ENCODE peak calls at places on chromosomes 3 and 15, in nine cellular contexts. One of them, this sample, is unnamed.

GRCh38 chr3:193872265-193872753 is 263.6 kb upstream of the HES1 start:
- DNase-seq in ascending aorta: no peak
- DNase-seq in T-helper 17 cell: no peak
- DNase-seq in H4: peak
- DNase-seq in mesenteric fat pad: no peak
- DNase-seq in activated naive CD4-positive, alpha-beta T cell treated with Interleukin-2 at 50 U/mL for 16 hours: no peak
- DNase-seq in ELR: peak
- DNase-seq in occipital lobe: no peak
- DNase-seq in T-helper 9 cell: no peak
- DNase-seq in this sample: no peak

GRCh38 chr15:91426412-91426811 is 326.4 kb downstream of the SV2B start:
- DNase-seq in ascending aorta: no peak
- DNase-seq in T-helper 17 cell: no peak
- DNase-seq in H4: no peak
- DNase-seq in mesenteric fat pad: no peak
- DNase-seq in activated naive CD4-positive, alpha-beta T cell treated with Interleukin-2 at 50 U/mL for 16 hours: peak
- DNase-seq in ELR: no peak
- DNase-seq in occipital lobe: no peak
- DNase-seq in T-helper 9 cell: no peak
- DNase-seq in this sample: no peak

GRCh38 chr3:52030725-52031330 is 25.5 kb downstream of the DUSP7 start:
- DNase-seq in ascending aorta: no peak
- DNase-seq in T-helper 17 cell: no peak
- DNase-seq in H4: no peak
- DNase-seq in mesenteric fat pad: no peak
- DNase-seq in activated naive CD4-positive, alpha-beta T cell treated with Interleukin-2 at 50 U/mL for 16 hours: no peak
- DNase-seq in ELR: no peak
- DNase-seq in occipital lobe: no peak
- DNase-seq in T-helper 9 cell: no peak
- DNase-seq in this sample: no peak

GRCh38 chr3:185341616-185342457 is 21.1 kb upstream of the MAP3K13 start:
- DNase-seq in ascending aorta: no peak
- DNase-seq in T-helper 17 cell: no peak
- DNase-seq in H4: no peak
- DNase-seq in mesenteric fat pad: no peak
- DNase-seq in activated naive CD4-positive, alpha-beta T cell treated with Interleukin-2 at 50 U/mL for 16 hours: no peak
- DNase-seq in ELR: no peak
- DNase-seq in occipital lobe: peak
- DNase-seq in T-helper 9 cell: no peak
- DNase-seq in this sample: no peak

GRCh38 chr3:3200632-3201212 is 21.2 kb upstream of the CRBN start:
- DNase-seq in ascending aorta: no peak
- DNase-seq in T-helper 17 cell: no peak
- DNase-seq in H4: peak
- DNase-seq in mesenteric fat pad: no peak
- DNase-seq in activated naive CD4-positive, alpha-beta T cell treated with Interleukin-2 at 50 U/mL for 16 hours: no peak
- DNase-seq in ELR: peak
- DNase-seq in occipital lobe: peak
- DNase-seq in T-helper 9 cell: no peak
- DNase-seq in this sample: peak

GRCh38 chr15:42544858-42545629 is 3.5 kb downstream of the LRRC57 start:
- DNase-seq in ascending aorta: no peak
- DNase-seq in T-helper 17 cell: no peak
- DNase-seq in H4: no peak
- DNase-seq in mesenteric fat pad: no peak
- DNase-seq in activated naive CD4-positive, alpha-beta T cell treated with Interleukin-2 at 50 U/mL for 16 hours: no peak
- DNase-seq in ELR: no peak
- DNase-seq in occipital lobe: no peak
- DNase-seq in T-helper 9 cell: no peak
- DNase-seq in this sample: no peak

GRCh38 chr3:69738291-69738690 is 973 bp upstream of the MITF start:
- DNase-seq in ascending aorta: no peak
- DNase-seq in T-helper 17 cell: no peak
- DNase-seq in H4: no peak
- DNase-seq in mesenteric fat pad: no peak
- DNase-seq in activated naive CD4-positive, alpha-beta T cell treated with Interleukin-2 at 50 U/mL for 16 hours: no peak
- DNase-seq in ELR: peak
- DNase-seq in occipital lobe: no peak
- DNase-seq in T-helper 9 cell: no peak
- DNase-seq in this sample: no peak

GRCh38 chr3:24829011-24829581 is 334.4 kb upstream of the THRB start:
- DNase-seq in ascending aorta: no peak
- DNase-seq in T-helper 17 cell: no peak
- DNase-seq in H4: no peak
- DNase-seq in mesenteric fat pad: no peak
- DNase-seq in activated naive CD4-positive, alpha-beta T cell treated with Interleukin-2 at 50 U/mL for 16 hours: no peak
- DNase-seq in ELR: no peak
- DNase-seq in occipital lobe: peak
- DNase-seq in T-helper 9 cell: no peak
- DNase-seq in this sample: peak

GRCh38 chr3:124885466-124886167 is 1.5 kb downstream of the ITGB5 start:
- DNase-seq in ascending aorta: no peak
- DNase-seq in T-helper 17 cell: no peak
- DNase-seq in H4: no peak
- DNase-seq in mesenteric fat pad: peak
- DNase-seq in activated naive CD4-positive, alpha-beta T cell treated with Interleukin-2 at 50 U/mL for 16 hours: no peak
- DNase-seq in ELR: peak
- DNase-seq in occipital lobe: no peak
- DNase-seq in T-helper 9 cell: no peak
- DNase-seq in this sample: no peak

GRCh38 chr15:68314563-68314962 is 37.0 kb downstream of the FEM1B start:
- DNase-seq in ascending aorta: no peak
- DNase-seq in T-helper 17 cell: no peak
- DNase-seq in H4: no peak
- DNase-seq in mesenteric fat pad: peak
- DNase-seq in activated naive CD4-positive, alpha-beta T cell treated with Interleukin-2 at 50 U/mL for 16 hours: no peak
- DNase-seq in ELR: no peak
- DNase-seq in occipital lobe: no peak
- DNase-seq in T-helper 9 cell: no peak
- DNase-seq in this sample: no peak

GRCh38 chr3:142958707-142959106 is 4.8 kb downstream of the PAQR9 start:
- DNase-seq in ascending aorta: no peak
- DNase-seq in T-helper 17 cell: no peak
- DNase-seq in H4: no peak
- DNase-seq in mesenteric fat pad: no peak
- DNase-seq in activated naive CD4-positive, alpha-beta T cell treated with Interleukin-2 at 50 U/mL for 16 hours: peak
- DNase-seq in ELR: peak
- DNase-seq in occipital lobe: no peak
- DNase-seq in T-helper 9 cell: no peak
- DNase-seq in this sample: no peak

GRCh38 chr3:23760871-23761373 is 44.8 kb upstream of the UBE2E1 start:
- DNase-seq in ascending aorta: no peak
- DNase-seq in T-helper 17 cell: no peak
- DNase-seq in H4: no peak
- DNase-seq in mesenteric fat pad: no peak
- DNase-seq in activated naive CD4-positive, alpha-beta T cell treated with Interleukin-2 at 50 U/mL for 16 hours: no peak
- DNase-seq in ELR: no peak
- DNase-seq in occipital lobe: no peak
- DNase-seq in T-helper 9 cell: no peak
- DNase-seq in this sample: no peak

GRCh38 chr3:181782306-181782924 is 70.7 kb downstream of the SOX2 start:
- DNase-seq in ascending aorta: no peak
- DNase-seq in T-helper 17 cell: no peak
- DNase-seq in H4: peak
- DNase-seq in mesenteric fat pad: no peak
- DNase-seq in activated naive CD4-positive, alpha-beta T cell treated with Interleukin-2 at 50 U/mL for 16 hours: no peak
- DNase-seq in ELR: peak
- DNase-seq in occipital lobe: no peak
- DNase-seq in T-helper 9 cell: no peak
- DNase-seq in this sample: no peak

GRCh38 chr3:24138876-24139256 is 193.8 kb downstream of the NR1D2 start:
- DNase-seq in ascending aorta: no peak
- DNase-seq in T-helper 17 cell: no peak
- DNase-seq in H4: no peak
- DNase-seq in mesenteric fat pad: no peak
- DNase-seq in activated naive CD4-positive, alpha-beta T cell treated with Interleukin-2 at 50 U/mL for 16 hours: no peak
- DNase-seq in ELR: no peak
- DNase-seq in occipital lobe: no peak
- DNase-seq in T-helper 9 cell: no peak
- DNase-seq in this sample: no peak

GRCh38 chr3:141114816-141115458 is 63.8 kb downstream of the SPSB4 start:
- DNase-seq in ascending aorta: no peak
- DNase-seq in T-helper 17 cell: no peak
- DNase-seq in H4: no peak
- DNase-seq in mesenteric fat pad: peak
- DNase-seq in activated naive CD4-positive, alpha-beta T cell treated with Interleukin-2 at 50 U/mL for 16 hours: no peak
- DNase-seq in ELR: peak
- DNase-seq in occipital lobe: no peak
- DNase-seq in T-helper 9 cell: no peak
- DNase-seq in this sample: no peak

GRCh38 chr3:144877356-144877755 is 905.7 kb downstream of the DIPK2A start:
- DNase-seq in ascending aorta: no peak
- DNase-seq in T-helper 17 cell: no peak
- DNase-seq in H4: no peak
- DNase-seq in mesenteric fat pad: no peak
- DNase-seq in activated naive CD4-positive, alpha-beta T cell treated with Interleukin-2 at 50 U/mL for 16 hours: no peak
- DNase-seq in ELR: no peak
- DNase-seq in occipital lobe: no peak
- DNase-seq in T-helper 9 cell: no peak
- DNase-seq in this sample: no peak

GRCh38 chr3:51819709-51820406 is 40.8 kb upstream of the IQCF6 start:
- DNase-seq in ascending aorta: no peak
- DNase-seq in T-helper 17 cell: no peak
- DNase-seq in H4: no peak
- DNase-seq in mesenteric fat pad: no peak
- DNase-seq in activated naive CD4-positive, alpha-beta T cell treated with Interleukin-2 at 50 U/mL for 16 hours: no peak
- DNase-seq in ELR: peak
- DNase-seq in occipital lobe: no peak
- DNase-seq in T-helper 9 cell: no peak
- DNase-seq in this sample: no peak